ENCODE peak calls at places on chromosomes 12 and 14, in four cellular contexts. H is MG63; K is small intestine; T is effector memory CD4-positive, alpha-beta T cell. U is an unnamed sample.

GRCh38 chr12:47124451-47124850 is 44.7 kb upstream of the AMIGO2 start:
- DNase-seq in H (no peak), K (no peak), T (no peak), U (no peak)

GRCh38 chr12:77947326-77947725 is 116.6 kb downstream of the NAV3 start:
- DNase-seq in H (no peak), K (no peak), T (no peak), U (no peak)

GRCh38 chr12:29103539-29103974 is 45.5 kb upstream of the FAR2 start:
- DNase-seq in H (no peak), K (peak; percentile 64), T (peak; percentile 13), U (no peak)

GRCh38 chr12:108826115-108826806 is 31.1 kb downstream of the SSH1 start:
- DNase-seq in H (peak; percentile 85), K (no peak), T (no peak), U (peak; percentile 69)

GRCh38 chr14:91354979-91355685 is 62.5 kb downstream of the CCDC88C start:
- DNase-seq in H (no peak), K (no peak), T (no peak), U (peak; percentile 33)

GRCh38 chr14:101473795-101474562 is 87.3 kb upstream of the DIO3 start:
- DNase-seq in H (no peak), K (no peak), T (no peak), U (no peak)

GRCh38 chr14:75070383-75070782 is 942 bp downstream of the ZC2HC1C start:
- DNase-seq in H (no peak), K (no peak), T (no peak), U (no peak)

GRCh38 chr14:26187996-26188605 is 409.7 kb downstream of the NOVA1 start:
- DNase-seq in H (no peak), K (no peak), T (no peak), U (no peak)

GRCh38 chr14:68668531-68668930 is 124.3 kb downstream of the ZFP36L1 start:
- DNase-seq in H (no peak), K (no peak), T (no peak), U (no peak)

GRCh38 chr12:52926596-52927241 is 21.8 kb upstream of the KRT8 start:
- DNase-seq in H (no peak), K (peak; percentile 81), T (no peak), U (no peak)

GRCh38 chr12:132925597-132926416 is 30.3 kb downstream of the ZNF605 start:
- DNase-seq in H (no peak), K (no peak), T (no peak), U (no peak)

GRCh38 chr12:132923356-132923909 is 32.7 kb downstream of the ZNF605 start:
- DNase-seq in H (no peak), K (no peak), T (no peak), U (no peak)

GRCh38 chr12:132926417-132926833 is 29.7 kb downstream of the ZNF605 start:
- DNase-seq in H (no peak), K (no peak), T (no peak), U (no peak)

GRCh38 chr12:132922676-132923075 is 33.4 kb downstream of the ZNF605 start:
- DNase-seq in H (no peak), K (no peak), T (no peak), U (no peak)

DNA sequence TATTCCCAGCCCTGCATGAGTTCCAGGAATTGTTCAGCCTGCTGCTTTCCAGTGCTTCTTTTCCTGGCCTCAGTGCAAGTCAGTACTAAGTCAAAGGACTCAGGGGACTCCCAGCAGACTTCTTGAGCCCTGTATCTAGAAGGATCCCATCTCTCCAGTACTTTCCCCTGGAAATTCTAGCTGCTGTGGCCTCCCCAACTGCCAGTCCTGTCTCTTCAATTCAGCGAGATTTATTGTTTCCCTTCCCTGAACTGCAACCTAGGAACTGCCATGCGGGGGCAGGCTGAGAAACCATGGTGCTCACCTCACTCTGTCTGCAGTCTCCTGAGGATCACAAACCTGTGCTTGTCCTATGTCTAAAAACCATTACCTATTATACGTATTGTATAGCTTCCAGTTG is 31.8 kb downstream of the ZNF605 start:
- DNase-seq in H (no peak), K (no peak), T (no peak), U (no peak)
- H3K9me3 ChIP-seq in H (peaks cover 70% of the 10 kb centered on the region), K (peaks cover 11% of the 10 kb centered on the region), T (peaks cover 70% of the 10 kb centered on the region), U (peaks cover 41% of the 10 kb centered on the region)

GRCh38 chr14:88914956-88915355 is 90.5 kb downstream of the TTC8 start:
- DNase-seq in H (no peak), K (no peak), T (no peak), U (no peak)

GRCh38 chr14:88919502-88919901 is 95.1 kb downstream of the TTC8 start:
- DNase-seq in H (no peak), K (no peak), T (no peak), U (no peak)
- H3K9me3 ChIP-seq in H (no peaks in the 10 kb centered on the region), K (no peaks in the 10 kb centered on the region), T (no peaks in the 10 kb centered on the region), U (no peaks in the 10 kb centered on the region)

DNA sequence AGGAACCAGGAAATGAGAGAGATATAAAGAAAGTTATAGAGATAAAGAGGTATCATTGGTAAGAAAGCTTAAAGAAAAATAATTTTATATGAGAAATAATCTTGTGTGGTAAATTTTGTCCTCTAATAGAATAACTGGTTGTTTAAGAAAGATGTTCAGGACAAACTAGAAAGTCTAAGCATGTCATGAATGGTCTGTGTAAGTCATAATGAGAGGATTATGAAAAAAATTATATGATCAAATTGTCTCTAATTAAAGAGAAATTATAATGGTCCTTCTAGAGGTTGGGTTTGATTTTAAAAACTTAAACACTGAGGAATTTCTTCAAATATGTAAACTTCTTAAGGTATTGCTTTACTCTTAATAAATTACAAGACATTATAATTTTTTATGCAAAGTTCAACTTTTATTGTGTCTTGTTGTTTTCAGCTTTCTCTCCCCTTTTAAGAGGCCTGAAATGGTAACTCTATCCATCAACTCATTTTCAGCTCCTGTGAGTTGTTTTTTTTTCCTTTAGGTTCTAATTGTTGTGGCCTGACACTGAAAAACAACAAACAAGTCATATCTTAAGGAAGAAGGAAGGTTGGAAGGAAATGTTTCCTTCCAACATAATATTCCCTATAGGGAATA is 88.2 kb upstream of the CNOT2 start:
- DNase-seq in H (no peak), K (no peak), T (no peak), U (no peak)
- H3K9me3 ChIP-seq in H (peaks cover 10% of the 10 kb centered on the region), K (no peaks in the 10 kb centered on the region), T (no peaks in the 10 kb centered on the region), U (peaks cover 7% of the 10 kb centered on the region)

GRCh38 chr12:100020370-100020769 is 35.6 kb upstream of the ANKS1B start:
- DNase-seq in H (no peak), K (no peak), T (no peak), U (no peak)

GRCh38 chr12:100027671-100028070 is 42.9 kb upstream of the ANKS1B start:
- DNase-seq in H (no peak), K (no peak), T (no peak), U (no peak)

GRCh38 chr12:100031821-100032220 is 47.1 kb upstream of the ANKS1B start:
- DNase-seq in H (no peak), K (no peak), T (no peak), U (no peak)

GRCh38 chr12:100024974-100025555 is 40.3 kb upstream of the ANKS1B start:
- DNase-seq in H (no peak), K (no peak), T (no peak), U (no peak)

DNA sequence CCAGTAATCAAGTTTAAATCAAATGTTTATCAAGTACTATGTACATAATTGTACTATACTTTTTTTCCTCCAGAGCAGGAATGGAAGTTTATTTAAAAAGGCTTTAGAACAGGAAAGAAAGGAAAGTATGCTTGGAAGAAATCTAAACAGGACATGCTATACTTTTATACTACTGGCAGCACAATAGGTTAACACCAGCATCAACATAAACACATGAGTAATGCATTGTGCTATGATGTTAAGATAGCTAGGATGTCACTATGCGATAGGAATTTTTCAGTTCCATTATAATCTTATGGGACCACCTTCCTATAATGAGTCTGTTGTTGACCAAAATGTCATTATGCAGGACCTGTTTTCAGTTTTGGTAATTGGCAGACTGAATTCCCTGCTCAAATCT is 41.5 kb upstream of the ANKS1B start:
- DNase-seq in H (no peak), K (no peak), T (no peak), U (no peak)
- H3K9me3 ChIP-seq in H (no peaks in the 10 kb centered on the region), K (no peaks in the 10 kb centered on the region), T (no peaks in the 10 kb centered on the region), U (no peaks in the 10 kb centered on the region)

GRCh38 chr14:42307239-42307825 is 700.7 kb downstream of the LRFN5 start:
- DNase-seq in H (no peak), K (no peak), T (no peak), U (no peak)
- H3K9me3 ChIP-seq in H (no peaks in the 10 kb centered on the region), K (peaks cover 2% of the 10 kb centered on the region), T (peaks cover 3% of the 10 kb centered on the region), U (no peaks in the 10 kb centered on the region)

DNA sequence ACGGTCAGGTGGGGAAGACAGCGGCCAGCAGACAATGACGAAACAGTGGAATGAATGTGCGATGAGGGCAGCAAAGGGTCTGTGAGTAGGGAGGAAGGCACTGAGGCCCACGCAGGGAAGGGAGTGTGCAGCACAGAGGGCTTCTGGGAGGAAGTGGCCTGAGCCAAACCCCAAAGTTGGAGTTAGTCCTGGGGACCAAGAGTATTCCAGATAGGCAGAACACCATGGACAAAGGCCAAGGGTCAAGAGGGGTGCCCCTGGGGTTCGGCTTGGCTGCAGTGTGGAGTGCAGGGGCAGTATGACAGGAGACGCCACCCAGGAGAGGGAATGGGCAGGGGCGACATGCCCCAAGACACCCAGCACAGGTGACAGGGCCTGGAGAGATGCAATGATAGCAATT is 58.8 kb downstream of the CHGA start:
- DNase-seq in H (no peak), K (no peak), T (no peak), U (no peak)
- H3K9me3 ChIP-seq in H (no peaks in the 10 kb centered on the region), K (no peaks in the 10 kb centered on the region), T (peaks cover under 1% of the 10 kb centered on the region), U (peaks cover 14% of the 10 kb centered on the region)

DNA sequence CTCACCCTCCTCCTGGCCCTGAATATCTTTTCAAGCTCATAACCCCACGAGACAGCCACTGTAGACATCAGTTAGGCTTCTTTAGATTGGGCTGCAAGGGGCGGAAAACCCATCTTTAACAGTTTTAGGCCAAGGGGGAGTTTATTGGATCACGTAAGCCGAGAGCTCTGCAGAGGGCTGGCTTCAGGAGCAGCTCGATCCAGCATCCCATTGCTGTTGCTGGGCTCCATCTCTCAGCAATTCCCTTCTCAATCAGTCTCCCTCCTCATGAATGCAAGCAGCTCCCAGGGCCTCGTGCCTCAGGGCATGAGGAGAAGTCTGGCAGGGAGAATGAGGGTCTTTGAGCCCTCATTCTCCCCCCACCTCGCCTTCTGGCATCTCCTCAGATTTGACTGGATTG is 59.4 kb downstream of the ADGRD1 start:
- DNase-seq in H (no peak), K (no peak), T (no peak), U (no peak)
- H3K9me3 ChIP-seq in H (no peaks in the 10 kb centered on the region), K (no peaks in the 10 kb centered on the region), T (no peaks in the 10 kb centered on the region), U (no peaks in the 10 kb centered on the region)